ENCODE peak calls at places on chromosomes 11 and 22, in six cellular contexts. One of them, this sample, is unnamed.

GRCh38 chr22:41436322-41437113 is 10.1 kb downstream of the TOB2 start:
- DNase-seq in fibroblast of lung: no peak
- DNase-seq in glutamatergic neuron: no peak
- DNase-seq in neural crest cell: no peak
- DNase-seq in CD14-positive monocyte: no peak
- DNase-seq in heart right ventricle: no peak
- DNase-seq in this sample: no peak

GRCh38 chr11:126312903-126313460 is 9.1 kb downstream of the DCPS start:
- DNase-seq in fibroblast of lung: no peak
- DNase-seq in glutamatergic neuron: no peak
- DNase-seq in neural crest cell: no peak
- DNase-seq in CD14-positive monocyte: no peak
- DNase-seq in heart right ventricle: no peak
- DNase-seq in this sample: no peak

GRCh38 chr11:131914299-131914902 is 544.0 kb downstream of the NTM start:
- DNase-seq in fibroblast of lung: no peak
- DNase-seq in glutamatergic neuron: no peak
- DNase-seq in neural crest cell: no peak
- DNase-seq in CD14-positive monocyte: no peak
- DNase-seq in heart right ventricle: no peak
- DNase-seq in this sample: no peak

GRCh38 chr22:41217553-41218157 is 12.5 kb downstream of the L3MBTL2 start:
- DNase-seq in fibroblast of lung: peak; percentile 68
- DNase-seq in glutamatergic neuron: peak; percentile 59
- DNase-seq in neural crest cell: peak; percentile 50
- DNase-seq in CD14-positive monocyte: peak; percentile 79
- DNase-seq in heart right ventricle: peak; percentile 69
- DNase-seq in this sample: peak; percentile 83

GRCh38 chr22:45101828-45102227 is 61.9 kb upstream of the NUP50 start:
- DNase-seq in fibroblast of lung: peak; percentile 44
- DNase-seq in glutamatergic neuron: peak; percentile 68
- DNase-seq in neural crest cell: peak; percentile 20
- DNase-seq in CD14-positive monocyte: peak; percentile 58
- DNase-seq in heart right ventricle: no peak
- DNase-seq in this sample: peak; percentile 44

GRCh38 chr22:43300891-43301676 is 42.1 kb downstream of the SCUBE1 start:
- DNase-seq in fibroblast of lung: no peak
- DNase-seq in glutamatergic neuron: no peak
- DNase-seq in neural crest cell: no peak
- DNase-seq in CD14-positive monocyte: no peak
- DNase-seq in heart right ventricle: no peak
- DNase-seq in this sample: peak; percentile 57

GRCh38 chr11:89633125-89633695 is 76.9 kb upstream of the TRIM77 start:
- DNase-seq in fibroblast of lung: no peak
- DNase-seq in glutamatergic neuron: no peak
- DNase-seq in neural crest cell: no peak
- DNase-seq in CD14-positive monocyte: no peak
- DNase-seq in heart right ventricle: no peak
- DNase-seq in this sample: no peak

GRCh38 chr22:20009582-20010306 is 6.9 kb downstream of the ARVCF start:
- DNase-seq in fibroblast of lung: no peak
- DNase-seq in glutamatergic neuron: peak; percentile 5
- DNase-seq in neural crest cell: no peak
- DNase-seq in CD14-positive monocyte: no peak
- DNase-seq in heart right ventricle: no peak
- DNase-seq in this sample: no peak

GRCh38 chr11:85845052-85845631 is 10.0 kb upstream of the CCDC83 start:
- DNase-seq in fibroblast of lung: peak; percentile 50
- DNase-seq in glutamatergic neuron: no peak
- DNase-seq in neural crest cell: no peak
- DNase-seq in CD14-positive monocyte: no peak
- DNase-seq in heart right ventricle: no peak
- DNase-seq in this sample: no peak

GRCh38 chr22:29152045-29152380 is 53.7 kb upstream of the EMID1 start:
- DNase-seq in fibroblast of lung: no peak
- DNase-seq in glutamatergic neuron: no peak
- DNase-seq in neural crest cell: no peak
- DNase-seq in CD14-positive monocyte: no peak
- DNase-seq in heart right ventricle: no peak
- DNase-seq in this sample: no peak

GRCh38 chr22:45503816-45504702 is 1.4 kb downstream of the FBLN1 start:
- DNase-seq in fibroblast of lung: peak; percentile 83
- DNase-seq in glutamatergic neuron: peak; percentile 72
- DNase-seq in neural crest cell: peak; percentile 74
- DNase-seq in CD14-positive monocyte: no peak
- DNase-seq in heart right ventricle: no peak
- DNase-seq in this sample: no peak

GRCh38 chr22:32103648-32104326 is 55.3 kb downstream of the C22orf42 start:
- DNase-seq in fibroblast of lung: no peak
- DNase-seq in glutamatergic neuron: no peak
- DNase-seq in neural crest cell: no peak
- DNase-seq in CD14-positive monocyte: no peak
- DNase-seq in heart right ventricle: no peak
- DNase-seq in this sample: no peak

GRCh38 chr11:126838779-126839178 is 161.8 kb downstream of the KIRREL3 start:
- DNase-seq in fibroblast of lung: no peak
- DNase-seq in glutamatergic neuron: no peak
- DNase-seq in neural crest cell: no peak
- DNase-seq in CD14-positive monocyte: no peak
- DNase-seq in heart right ventricle: no peak
- DNase-seq in this sample: no peak

GRCh38 chr11:114262681-114263509 is 33.3 kb upstream of the NNMT start:
- DNase-seq in fibroblast of lung: peak; percentile 36
- DNase-seq in glutamatergic neuron: peak; percentile 56
- DNase-seq in neural crest cell: peak; percentile 31
- DNase-seq in CD14-positive monocyte: no peak
- DNase-seq in heart right ventricle: no peak
- DNase-seq in this sample: peak; percentile 56

GRCh38 chr22:31049815-31050420 is 31.2 kb upstream of the SMTN start:
- DNase-seq in fibroblast of lung: no peak
- DNase-seq in glutamatergic neuron: no peak
- DNase-seq in neural crest cell: no peak
- DNase-seq in CD14-positive monocyte: no peak
- DNase-seq in heart right ventricle: no peak
- DNase-seq in this sample: no peak

GRCh38 chr22:27327981-27328721 is 473.4 kb downstream of the MN1 start:
- DNase-seq in fibroblast of lung: no peak
- DNase-seq in glutamatergic neuron: no peak
- DNase-seq in neural crest cell: no peak
- DNase-seq in CD14-positive monocyte: no peak
- DNase-seq in heart right ventricle: no peak
- DNase-seq in this sample: no peak

GRCh38 chr11:44805596-44805995 is 78.8 kb downstream of the TSPAN18 start:
- DNase-seq in fibroblast of lung: peak; percentile 41
- DNase-seq in glutamatergic neuron: no peak
- DNase-seq in neural crest cell: no peak
- DNase-seq in CD14-positive monocyte: no peak
- DNase-seq in heart right ventricle: no peak
- DNase-seq in this sample: no peak

GRCh38 chr11:10701982-10702381 is 8.4 kb upstream of the IRAG1 start:
- DNase-seq in fibroblast of lung: peak; percentile 34
- DNase-seq in glutamatergic neuron: no peak
- DNase-seq in neural crest cell: no peak
- DNase-seq in CD14-positive monocyte: no peak
- DNase-seq in heart right ventricle: no peak
- DNase-seq in this sample: no peak

GRCh38 chr11:73384871-73385692 is 8.9 kb downstream of the RELT start:
- DNase-seq in fibroblast of lung: no peak
- DNase-seq in glutamatergic neuron: no peak
- DNase-seq in neural crest cell: no peak
- DNase-seq in CD14-positive monocyte: peak; percentile 93
- DNase-seq in heart right ventricle: peak; percentile 73
- DNase-seq in this sample: peak; percentile 86

GRCh38 chr22:31695423-31695822 is 33.4 kb upstream of the PISD start:
- DNase-seq in fibroblast of lung: no peak
- DNase-seq in glutamatergic neuron: no peak
- DNase-seq in neural crest cell: no peak
- DNase-seq in CD14-positive monocyte: no peak
- DNase-seq in heart right ventricle: no peak
- DNase-seq in this sample: no peak

GRCh38 chr22:50303848-50304527 is 3.5 kb downstream of the PLXNB2 start:
- DNase-seq in fibroblast of lung: no peak
- DNase-seq in glutamatergic neuron: no peak
- DNase-seq in neural crest cell: no peak
- DNase-seq in CD14-positive monocyte: peak; percentile 98
- DNase-seq in heart right ventricle: peak; percentile 51
- DNase-seq in this sample: peak; percentile 67
- TF ChIP-seq CTCF in fibroblast of lung: no peak
- TF ChIP-seq CTCF in glutamatergic neuron: no peak
- TF ChIP-seq CTCF in neural crest cell: no peak
- TF ChIP-seq CTCF in CD14-positive monocyte: no peak
- TF ChIP-seq CTCF in heart right ventricle: no peak
- TF ChIP-seq CTCF in this sample: peak; percentile 10

GRCh38 chr11:65432133-65432650 is 9.6 kb downstream of the NEAT1 start:
- DNase-seq in fibroblast of lung: no peak
- DNase-seq in glutamatergic neuron: no peak
- DNase-seq in neural crest cell: no peak
- DNase-seq in CD14-positive monocyte: no peak
- DNase-seq in heart right ventricle: no peak
- DNase-seq in this sample: no peak

GRCh38 chr11:65433657-65434056 is 11.1 kb downstream of the NEAT1 start:
- DNase-seq in fibroblast of lung: no peak
- DNase-seq in glutamatergic neuron: no peak
- DNase-seq in neural crest cell: no peak
- DNase-seq in CD14-positive monocyte: no peak
- DNase-seq in heart right ventricle: no peak
- DNase-seq in this sample: no peak

GRCh38 chr11:65434057-65434666 is 11.6 kb downstream of the NEAT1 start:
- DNase-seq in fibroblast of lung: peak; percentile 33
- DNase-seq in glutamatergic neuron: no peak
- DNase-seq in neural crest cell: no peak
- DNase-seq in CD14-positive monocyte: no peak
- DNase-seq in heart right ventricle: no peak
- DNase-seq in this sample: peak; percentile 18

GRCh38 chr11:65431452-65432132 is 9.0 kb downstream of the NEAT1 start:
- DNase-seq in fibroblast of lung: peak; percentile 43
- DNase-seq in glutamatergic neuron: no peak
- DNase-seq in neural crest cell: no peak
- DNase-seq in CD14-positive monocyte: no peak
- DNase-seq in heart right ventricle: no peak
- DNase-seq in this sample: no peak

DNA sequence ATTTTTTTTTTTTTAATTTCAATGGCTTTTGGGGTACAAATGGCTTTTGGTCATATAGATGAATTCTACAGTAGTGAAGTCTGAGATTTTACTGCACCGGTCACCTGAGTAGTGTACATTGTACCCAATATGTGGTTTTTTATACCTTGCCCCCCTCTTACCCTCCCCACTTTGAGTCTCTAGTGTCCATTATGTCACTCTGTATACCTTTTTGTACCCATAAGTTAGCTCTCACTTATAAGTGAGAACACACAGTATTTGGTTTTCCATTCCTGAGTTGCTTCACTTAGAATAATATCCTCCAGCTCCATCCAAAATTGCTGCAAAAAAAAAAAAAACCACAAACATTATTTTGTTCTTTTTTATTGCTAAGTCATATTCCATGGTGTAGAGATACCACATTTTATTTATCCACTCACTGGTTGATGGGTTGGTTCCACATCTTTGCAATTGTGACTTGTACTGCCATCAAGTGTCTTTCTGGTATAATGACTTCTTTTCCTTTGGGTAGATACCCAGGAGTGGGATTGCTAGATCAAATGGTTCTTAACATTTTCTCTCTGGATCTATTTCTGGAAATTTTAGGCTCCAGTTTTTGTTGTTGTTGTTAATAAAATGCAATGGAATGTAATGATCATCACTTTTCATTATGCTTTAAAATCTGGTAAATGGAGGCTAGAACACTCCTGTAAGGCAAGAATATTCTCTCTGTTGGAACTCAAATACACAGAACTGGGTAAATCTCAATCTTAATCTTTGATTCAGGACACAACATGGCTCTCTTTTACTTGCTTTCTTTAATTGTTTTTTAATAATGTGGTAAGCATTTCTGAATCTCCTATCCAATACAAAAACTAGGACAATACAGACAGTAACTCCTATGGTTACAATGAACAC is 10.3 kb downstream of the NEAT1 start:
- DNase-seq in fibroblast of lung: peak; percentile 48
- DNase-seq in glutamatergic neuron: no peak
- DNase-seq in neural crest cell: no peak
- DNase-seq in CD14-positive monocyte: no peak
- DNase-seq in heart right ventricle: no peak
- DNase-seq in this sample: no peak
- TF ChIP-seq CTCF in fibroblast of lung: peak; percentile 14
- TF ChIP-seq CTCF in glutamatergic neuron: no peak
- TF ChIP-seq CTCF in neural crest cell: peak; percentile 53
- TF ChIP-seq CTCF in CD14-positive monocyte: no peak
- TF ChIP-seq CTCF in heart right ventricle: no peak
- TF ChIP-seq CTCF in this sample: no peak

GRCh38 chr11:75858042-75858441 is 43.0 kb downstream of the UVRAG start:
- DNase-seq in fibroblast of lung: no peak
- DNase-seq in glutamatergic neuron: no peak
- DNase-seq in neural crest cell: no peak
- DNase-seq in CD14-positive monocyte: no peak
- DNase-seq in heart right ventricle: no peak
- DNase-seq in this sample: no peak
- TF ChIP-seq CTCF in fibroblast of lung: no peak
- TF ChIP-seq CTCF in glutamatergic neuron: no peak
- TF ChIP-seq CTCF in neural crest cell: no peak
- TF ChIP-seq CTCF in CD14-positive monocyte: no peak
- TF ChIP-seq CTCF in heart right ventricle: no peak
- TF ChIP-seq CTCF in this sample: no peak

GRCh38 chr22:24583221-24583971 is 9.5 kb downstream of the LRRC75B start:
- DNase-seq in fibroblast of lung: peak; percentile 35
- DNase-seq in glutamatergic neuron: no peak
- DNase-seq in neural crest cell: no peak
- DNase-seq in CD14-positive monocyte: no peak
- DNase-seq in heart right ventricle: peak; percentile 40
- DNase-seq in this sample: no peak

GRCh38 chr22:24579242-24579569 is 13.7 kb downstream of the LRRC75B start:
- DNase-seq in fibroblast of lung: no peak
- DNase-seq in glutamatergic neuron: no peak
- DNase-seq in neural crest cell: no peak
- DNase-seq in CD14-positive monocyte: no peak
- DNase-seq in heart right ventricle: no peak
- DNase-seq in this sample: no peak

GRCh38 chr22:24578355-24579241 is 14.3 kb downstream of the LRRC75B start:
- DNase-seq in fibroblast of lung: no peak
- DNase-seq in glutamatergic neuron: no peak
- DNase-seq in neural crest cell: no peak
- DNase-seq in CD14-positive monocyte: no peak
- DNase-seq in heart right ventricle: no peak
- DNase-seq in this sample: no peak

GRCh38 chr22:24582111-24582814 is 10.6 kb downstream of the LRRC75B start:
- DNase-seq in fibroblast of lung: no peak
- DNase-seq in glutamatergic neuron: no peak
- DNase-seq in neural crest cell: no peak
- DNase-seq in CD14-positive monocyte: no peak
- DNase-seq in heart right ventricle: no peak
- DNase-seq in this sample: no peak

DNA sequence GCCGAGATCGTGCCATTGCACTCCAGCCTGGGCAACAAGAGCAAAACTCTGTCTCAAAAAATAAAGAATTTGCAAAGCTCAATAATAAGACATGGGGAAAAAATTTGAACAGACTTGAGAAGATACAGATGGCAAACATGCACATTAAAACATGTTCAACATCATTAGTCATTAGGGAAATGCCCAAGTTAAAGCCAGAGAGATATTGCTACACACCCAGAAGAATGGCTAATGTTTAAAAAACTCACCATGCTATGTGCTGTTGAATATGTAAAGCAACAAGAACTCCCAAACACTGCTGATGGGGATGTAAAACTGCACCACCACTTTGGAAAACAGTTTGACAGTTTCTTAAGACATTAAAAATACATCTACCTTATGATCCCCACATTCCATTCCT is 12.6 kb downstream of the LRRC75B start:
- DNase-seq in fibroblast of lung: peak; percentile 59
- DNase-seq in glutamatergic neuron: no peak
- DNase-seq in neural crest cell: no peak
- DNase-seq in CD14-positive monocyte: no peak
- DNase-seq in heart right ventricle: no peak
- DNase-seq in this sample: no peak
- TF ChIP-seq CTCF in fibroblast of lung: no peak
- TF ChIP-seq CTCF in glutamatergic neuron: no peak
- TF ChIP-seq CTCF in neural crest cell: no peak
- TF ChIP-seq CTCF in CD14-positive monocyte: no peak
- TF ChIP-seq CTCF in heart right ventricle: no peak
- TF ChIP-seq CTCF in this sample: no peak